ENCODE peak calls at places on chromosomes 4 and X, in ten cellular contexts. T is NCI-H1930; F is T-helper 2 cell; X is NCI-H510A treated with DMSO at 0.1 percent for 48 hours; M is GM20000; L is stimulated activated CD4-positive, alpha-beta T cell treated with anti-CD3 and anti-CD28 coated beads, Interleukin-4, amount 100 ng/mL, for 48 hours; Q is astrocyte; U is left ventricle myocardium inferior; H is type B pancreatic cell; B is OCI-LY7. J is an unnamed sample.
A peak's percentile ranks its signal among the peaks of the same experiment; 100 is the strongest.

GRCh38 chr4:69092190-69092589 is 4.1 kb upstream of the UGT2B7 start:
- DNase-seq in F (no peak), T (no peak), L (no peak), X (peak; percentile 22), U (no peak), B (no peak), Q (peak; percentile 81), H (no peak), M (no peak), J (no peak)

GRCh38 chr4:152104286-152104685 is 343.5 kb upstream of the GATB start:
- DNase-seq in H (no peak), M (no peak), U (no peak), Q (no peak), L (no peak), B (no peak), X (no peak), T (no peak), F (no peak), J (no peak)

GRCh38 chrX:136456133-136456532 is 31.6 kb upstream of the BRS3 start:
- DNase-seq in H (no peak), B (no peak), T (no peak), M (no peak), L (no peak), X (no peak), U (no peak), F (no peak), Q (no peak), J (no peak)

GRCh38 chrX:1035206-1035605 is 177.2 kb downstream of the CRLF2 start:
- DNase-seq in X (no peak), M (no peak), F (no peak), B (no peak), H (no peak), Q (no peak), U (no peak), T (no peak), L (no peak), J (no peak)

GRCh38 chr4:183444953-183445543 is 612 bp downstream of the CDKN2AIP start:
- DNase-seq in H (peak; percentile 62), F (no peak), U (peak; percentile 45), T (no peak), Q (no peak), B (peak; percentile 75), M (no peak), X (no peak), L (no peak), J (peak; percentile 74)

GRCh38 chrX:119853449-119853848 is 686 bp upstream of the UPF3B start:
- DNase-seq in X (peak; percentile 34), F (no peak), T (no peak), U (no peak), H (no peak), Q (no peak), M (no peak), L (no peak), B (no peak), J (no peak)

GRCh38 chrX:129726307-129727111 is 12.3 kb upstream of the XPNPEP2 start:
- DNase-seq in U (peak; percentile 46), L (peak; percentile 31), B (peak; percentile 23), H (no peak), F (no peak), X (peak; percentile 47), M (no peak), T (peak; percentile 0), Q (peak; percentile 29), J (no peak)

GRCh38 chr4:114043116-114043515 is 63.7 kb upstream of the ARSJ start:
- DNase-seq in M (no peak), H (no peak), T (no peak), X (no peak), U (no peak), L (no peak), B (no peak), Q (peak; percentile 31), F (no peak), J (no peak)